ENCODE peak calls at places on chromosomes 6 and 20, in six cellular contexts. R is amniotic stem cell, N is DMS153, E is progenitor cell of endocrine pancreas, I is pons, Q is heart left ventricle. T is an unnamed sample.

GRCh38 chr20:841568-842546 is 8.3 kb downstream of the FAM110A start:
- DNase-seq in R (no peak), N (no peak), E (peak), I (no peak), Q (peak), T (no peak)

GRCh38 chr6:163843194-163843593 is 428.7 kb downstream of the QKI start:
- DNase-seq in R (no peak), N (no peak), E (no peak), I (no peak), Q (no peak), T (no peak)

GRCh38 chr6:163971841-163972838 is 557.6 kb downstream of the QKI start:
- DNase-seq in R (no peak), N (no peak), E (no peak), I (no peak), Q (no peak), T (no peak)

GRCh38 chr20:20214757-20215275 is 153.1 kb upstream of the INSM1 start:
- DNase-seq in R (no peak), N (peak), E (no peak), I (no peak), Q (peak), T (no peak)

GRCh38 chr6:11900662-11901598 is 111.2 kb upstream of the HIVEP1 start:
- DNase-seq in R (no peak), N (no peak), E (no peak), I (no peak), Q (no peak), T (no peak)

GRCh38 chr6:37717836-37718251 is 20.2 kb upstream of the MDGA1 start:
- DNase-seq in R (no peak), N (no peak), E (no peak), I (no peak), Q (no peak), T (no peak)

GRCh38 chr6:133854167-133854632 is 34.7 kb upstream of the TCF21 start:
- DNase-seq in R (no peak), N (no peak), E (no peak), I (no peak), Q (no peak), T (no peak)

GRCh38 chr6:132161283-132161682 is 210.1 kb upstream of the CCN2 start:
- DNase-seq in R (no peak), N (no peak), E (no peak), I (peak), Q (no peak), T (no peak)

GRCh38 chr6:14841901-14842421 is 403.9 kb upstream of the JARID2 start:
- DNase-seq in R (peak), N (no peak), E (no peak), I (no peak), Q (no peak), T (no peak)

GRCh38 chr20:52936368-52936986 is 35.7 kb upstream of the TSHZ2 start:
- DNase-seq in R (no peak), N (no peak), E (no peak), I (peak), Q (no peak), T (no peak)

GRCh38 chr20:10427060-10427692 is 6.8 kb downstream of the MKKS start:
- DNase-seq in R (peak), N (no peak), E (no peak), I (peak), Q (no peak), T (peak)

GRCh38 chr6:28458577-28458976 is 15.3 kb upstream of the ZSCAN23 start:
- DNase-seq in R (no peak), N (no peak), E (no peak), I (no peak), Q (no peak), T (no peak)

GRCh38 chr6:140076078-140076477 is 701.6 kb upstream of the CITED2 start:
- DNase-seq in R (no peak), N (no peak), E (no peak), I (no peak), Q (no peak), T (no peak)

GRCh38 chr6:52598123-52598823 is 21.4 kb upstream of the TRAM2 start:
- DNase-seq in R (peak), N (no peak), E (peak), I (peak), Q (peak), T (peak)

GRCh38 chr6:3766219-3766618 is 14.7 kb upstream of the PXDC1 start:
- DNase-seq in R (peak), N (no peak), E (no peak), I (no peak), Q (no peak), T (no peak)

GRCh38 chr6:138795809-138796469 is at the start of gene ECT2L:
- DNase-seq in R (no peak), N (peak), E (peak), I (no peak), Q (peak), T (peak)

T was measured in glutamatergic neuron.